ENCODE peak calls at places on chromosomes 1 and 21, in four cellular contexts. N, F, O and H are unnamed samples. For H3K36me3, the result is how much of the 10 kb centered on the place peaks cover.

GRCh38 chr21:40284481-40284880 is 417.2 kb downstream of the PCP4 start:
- DNase-seq in N (no peak), F (no peak), O (no peak), H (no peak)

GRCh38 chr1:160862151-160863061 is at the start of gene CD244:
- DNase-seq in N (no peak), F (no peak), O (peak), H (no peak)

GRCh38 chr1:229862017-229862774 is 204.8 kb upstream of the GALNT2 start:
- DNase-seq in N (no peak), F (no peak), O (no peak), H (peak)

GRCh38 chr1:94872771-94873495 is 52.8 kb downstream of the SLC44A3 start:
- DNase-seq in N (no peak), F (no peak), O (no peak), H (no peak)

GRCh38 chr1:38005195-38006007 is at the start of gene FHL3:
- DNase-seq in N (peak), F (peak), O (no peak), H (peak)

GRCh38 chr21:41371698-41372030 is 9.8 kb downstream of the MX2 start:
- DNase-seq in N (no peak), F (no peak), O (no peak), H (no peak)

GRCh38 chr1:223129229-223129851 is 13.7 kb downstream of the TLR5 start:
- DNase-seq in N (peak), F (peak), O (no peak), H (peak)

GRCh38 chr1:164723296-164723731 is 164.3 kb downstream of the PBX1 start:
- DNase-seq in N (no peak), F (no peak), O (no peak), H (no peak)

GRCh38 chr1:222926566-222926965 is 111.7 kb downstream of the DISP1 start:
- DNase-seq in N (no peak), F (no peak), O (no peak), H (no peak)

GRCh38 chr1:116311756-116312691 is 61.0 kb upstream of the ATP1A1 start:
- DNase-seq in N (peak), F (no peak), O (no peak), H (no peak)

GRCh38 chr21:34524671-34525601 is 12.9 kb upstream of the KCNE1 start:
- DNase-seq in N (no peak), F (no peak), O (no peak), H (no peak)

GRCh38 chr1:10692401-10693021 is 103.9 kb downstream of the CASZ1 start:
- DNase-seq in N (peak), F (peak), O (no peak), H (no peak)

GRCh38 chr1:14260480-14260879 is 338.0 kb upstream of the KAZN start:
- DNase-seq in N (no peak), F (no peak), O (no peak), H (no peak)

GRCh38 chr1:17244826-17245740 is 3.8 kb upstream of the PADI3 start:
- DNase-seq in N (no peak), F (no peak), O (no peak), H (no peak)

GRCh38 chr1:184822267-184822666 is 67.6 kb upstream of the EDEM3 start:
- DNase-seq in N (no peak), F (no peak), O (no peak), H (no peak)

GRCh38 chr1:207698822-207699483 is 52.9 kb upstream of the CD46 start:
- DNase-seq in N (peak), F (peak), O (no peak), H (peak)

GRCh38 chr1:185139231-185139630 is 17.5 kb downstream of the TRMT1L start:
- DNase-seq in N (no peak), F (no peak), O (no peak), H (no peak)

GRCh38 chr1:54360165-54361005 is 45.8 kb downstream of the SSBP3 start:
- DNase-seq in N (no peak), F (no peak), O (no peak), H (no peak)

GRCh38 chr1:229842302-229843255 is 216.5 kb downstream of the URB2 start:
- DNase-seq in N (no peak), F (no peak), O (no peak), H (no peak)

GRCh38 chr1:197092491-197093023 is 25.5 kb upstream of the F13B start:
- DNase-seq in N (no peak), F (no peak), O (no peak), H (no peak)

GRCh38 chr1:101238041-101238515 is 1.3 kb downstream of the S1PR1 start:
- DNase-seq in N (no peak), F (no peak), O (no peak), H (no peak)

GRCh38 chr1:243729956-243730355 is 120.1 kb downstream of the AKT3 start:
- DNase-seq in N (no peak), F (no peak), O (no peak), H (no peak)

GRCh38 chr21:45529785-45530422 is 12.3 kb downstream of the SLC19A1 start:
- DNase-seq in N (no peak), F (no peak), O (no peak), H (peak)

GRCh38 chr1:225812488-225813249 is 2.7 kb downstream of the EPHX1 start:
- DNase-seq in N (no peak), F (no peak), O (no peak), H (no peak)

GRCh38 chr1:89708727-89709375 is 75.9 kb downstream of the LRRC8C start:
- DNase-seq in N (no peak), F (no peak), O (no peak), H (no peak)

GRCh38 chr1:19395678-19396192 is 83.6 kb downstream of the SLC66A1 start:
- DNase-seq in N (no peak), F (no peak), O (no peak), H (no peak)

GRCh38 chr1:246583448-246584185 is 17.4 kb downstream of the CNST start:
- DNase-seq in N (peak), F (peak), O (no peak), H (no peak)

GRCh38 chr21:32807717-32808380 is 36.3 kb upstream of the PAXBP1 start:
- DNase-seq in N (no peak), F (no peak), O (no peak), H (no peak)

GRCh38 chr1:115062542-115063004 is 26.7 kb downstream of the TSPAN2 start:
- DNase-seq in N (no peak), F (no peak), O (peak), H (no peak)

GRCh38 chr1:12600880-12601633 is 17.0 kb downstream of the DHRS3 start:
- DNase-seq in N (peak), F (peak), O (no peak), H (peak)

GRCh38 chr1:233269656-233270055 is 25.9 kb downstream of the PCNX2 start:
- DNase-seq in N (no peak), F (no peak), O (no peak), H (no peak)

DNA sequence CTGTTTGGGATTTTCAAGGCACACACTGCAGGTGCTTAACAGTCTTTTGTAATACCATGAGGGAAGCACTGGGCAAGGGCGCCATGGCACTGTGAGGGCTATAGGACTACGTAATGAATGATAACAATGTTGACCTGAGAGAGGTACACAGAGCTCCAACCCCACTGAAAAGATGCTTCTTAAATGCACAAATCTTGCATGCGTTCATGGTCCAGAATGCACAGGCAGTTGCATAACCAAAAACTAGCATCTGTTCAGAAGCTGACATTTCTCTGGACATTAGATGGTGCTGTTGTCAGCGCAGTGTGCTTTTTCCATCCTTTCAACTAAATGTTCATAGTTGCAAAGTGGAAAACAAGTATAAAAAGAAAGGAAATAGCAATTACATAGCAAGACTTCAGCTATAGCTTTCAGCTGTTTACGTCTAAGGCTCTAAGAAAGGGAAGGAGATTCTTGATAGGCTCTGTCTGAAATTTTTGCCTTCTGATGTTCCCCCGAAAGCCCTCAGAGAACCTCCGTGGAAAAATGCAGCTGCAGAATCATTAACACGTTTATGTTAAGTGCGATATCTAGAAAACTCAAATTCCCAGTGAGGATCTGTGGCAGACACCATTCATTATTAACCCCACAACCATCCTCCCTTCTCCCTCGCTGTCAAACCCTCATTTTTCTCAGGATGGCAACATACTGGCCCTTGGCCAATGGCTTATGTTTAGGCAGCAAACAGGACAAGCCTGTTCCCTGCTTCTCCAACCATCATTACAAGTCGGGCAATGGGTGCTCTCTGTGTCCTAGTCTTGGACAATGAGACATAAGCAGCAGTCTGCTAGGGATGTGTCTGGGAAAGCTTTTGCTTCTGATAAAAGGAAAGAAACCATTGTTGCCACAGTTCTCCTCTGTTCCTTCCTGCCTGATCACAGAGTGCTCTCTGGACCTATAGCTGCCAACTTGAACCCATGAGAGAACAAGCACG is 8.2 kb upstream of the TARBP1 start:
- DNase-seq in N (peak), F (peak), O (no peak), H (no peak)
- TF ChIP-seq HDAC2 in N (peak), F (no peak), O (no peak), H (no peak)

GRCh38 chr1:43573066-43573799 is 42.5 kb downstream of the PTPRF start:
- DNase-seq in N (no peak), F (no peak), O (no peak), H (no peak)
- H3K36me3 ChIP-seq in N (half or more), F (under half), O (under half), H (under half)

DNA sequence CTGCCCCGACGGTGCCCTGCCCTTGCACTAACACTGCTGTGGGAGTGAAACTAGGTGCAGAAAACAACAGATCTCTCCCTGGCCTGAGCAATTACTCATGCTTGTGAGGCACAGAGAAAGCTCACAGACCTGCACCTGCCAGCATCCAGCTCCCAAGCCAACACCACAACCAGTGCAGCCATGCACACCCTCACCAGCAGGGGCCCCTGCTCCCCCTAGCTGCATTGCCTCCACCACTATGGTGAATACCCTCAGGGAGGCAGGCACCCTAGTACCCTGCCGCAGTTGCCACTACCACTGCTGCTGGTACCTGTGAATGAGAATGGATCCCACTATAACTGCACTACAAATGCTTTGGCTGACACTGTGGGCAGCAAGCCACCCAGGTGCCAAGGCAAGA is 7.1 kb upstream of the DIRAS3 start:
- DNase-seq in N (no peak), F (no peak), O (no peak), H (no peak)
- TF ChIP-seq ATF3 in N (no peak), F (no peak), O (no peak), H (no peak)

GRCh38 chr1:107788189-107788588 is 176.8 kb downstream of the VAV3 start:
- DNase-seq in N (no peak), F (no peak), O (no peak), H (no peak)

GRCh38 chr1:107785506-107786213 is 179.3 kb downstream of the VAV3 start:
- DNase-seq in N (no peak), F (no peak), O (no peak), H (no peak)

GRCh38 chr1:107789817-107790609 is 175.0 kb downstream of the VAV3 start:
- DNase-seq in N (no peak), F (no peak), O (no peak), H (no peak)

GRCh38 chr1:107786214-107786842 is 178.7 kb downstream of the VAV3 start:
- DNase-seq in N (no peak), F (no peak), O (no peak), H (no peak)

GRCh38 chr1:107787299-107787698 is 177.7 kb downstream of the VAV3 start:
- DNase-seq in N (no peak), F (peak), O (no peak), H (no peak)
- TF ChIP-seq HDAC2 in N (no peak), F (no peak), O (no peak), H (no peak)

GRCh38 chr1:32187850-32188249 is 8.4 kb downstream of the TXLNA start:
- DNase-seq in N (no peak), F (no peak), O (no peak), H (no peak)

GRCh38 chr1:32182060-32182459 is 2.6 kb downstream of the TXLNA start:
- DNase-seq in N (no peak), F (no peak), O (no peak), H (no peak)

GRCh38 chr1:32186077-32186476 is 6.6 kb downstream of the TXLNA start:
- DNase-seq in N (no peak), F (no peak), O (no peak), H (no peak)

GRCh38 chr1:32184639-32185038 is 5.2 kb downstream of the TXLNA start:
- DNase-seq in N (no peak), F (no peak), O (no peak), H (no peak)

GRCh38 chr1:32186491-32186890 is 7.0 kb downstream of the TXLNA start:
- DNase-seq in N (no peak), F (no peak), O (no peak), H (no peak)
- H3K36me3 ChIP-seq in N (half or more), F (half or more), O (under half), H (half or more)

GRCh38 chr1:156626079-156626438 is 6.8 kb downstream of the HAPLN2 start:
- DNase-seq in N (no peak), F (no peak), O (no peak), H (no peak)

GRCh38 chr1:156623946-156624813 is 5.0 kb downstream of the HAPLN2 start:
- DNase-seq in N (no peak), F (peak), O (no peak), H (no peak)

GRCh38 chr1:156624814-156625435 is 5.7 kb downstream of the HAPLN2 start:
- DNase-seq in N (no peak), F (peak), O (no peak), H (no peak)

GRCh38 chr1:156627313-156627880 is 8.2 kb downstream of the HAPLN2 start:
- DNase-seq in N (peak), F (peak), O (no peak), H (no peak)

DNA sequence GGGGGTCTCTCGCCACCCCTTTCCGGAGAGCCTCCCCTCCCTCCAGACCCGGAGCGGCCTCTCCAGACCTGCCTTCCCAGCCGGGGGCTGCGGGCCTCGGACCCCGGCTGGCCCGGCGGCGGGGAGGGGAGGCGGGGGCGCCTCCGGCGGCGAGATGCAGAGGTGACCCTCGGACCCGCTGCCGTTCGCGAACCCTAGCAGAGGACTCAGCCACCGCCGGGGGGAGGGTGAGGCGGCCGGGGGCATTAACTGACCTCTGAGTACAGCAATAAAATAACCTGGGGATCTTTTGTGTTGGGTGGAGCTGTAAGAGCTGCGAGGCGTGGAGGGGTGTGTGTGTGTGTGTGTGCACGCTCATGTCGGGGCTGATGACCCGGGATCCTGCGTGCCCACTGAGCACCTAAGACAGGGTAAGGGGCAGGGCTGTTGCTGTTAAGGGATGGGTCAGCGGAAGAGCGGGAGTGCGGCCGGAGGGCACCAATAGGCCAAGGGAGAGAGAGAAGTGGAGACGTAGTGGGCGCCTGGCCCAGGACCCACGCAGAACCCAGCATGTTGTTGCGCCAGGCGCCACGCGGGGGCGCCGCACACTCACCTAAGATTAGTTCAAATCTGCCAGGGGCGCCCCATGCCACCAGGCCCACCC is 6.3 kb downstream of the HAPLN2 start:
- DNase-seq in N (no peak), F (peak), O (no peak), H (peak)
- TF ChIP-seq ATF3 in N (no peak), F (no peak), O (no peak), H (no peak)

GRCh38 chr1:78687315-78687714 is 37.7 kb downstream of the IFI44 start:
- DNase-seq in N (no peak), F (no peak), O (no peak), H (no peak)

GRCh38 chr1:78687914-78688313 is 38.3 kb downstream of the IFI44 start:
- DNase-seq in N (no peak), F (no peak), O (no peak), H (no peak)

GRCh38 chr1:78690516-78690915 is 40.9 kb downstream of the IFI44 start:
- DNase-seq in N (no peak), F (no peak), O (no peak), H (no peak)

GRCh38 chr1:78688701-78689100 is 39.1 kb downstream of the IFI44 start:
- DNase-seq in N (no peak), F (no peak), O (no peak), H (no peak)

GRCh38 chr1:78691995-78692747 is 42.5 kb downstream of the IFI44 start:
- DNase-seq in N (no peak), F (no peak), O (no peak), H (no peak)
- TF ChIP-seq HDAC2 in N (no peak), F (no peak), O (no peak), H (no peak)

DNA sequence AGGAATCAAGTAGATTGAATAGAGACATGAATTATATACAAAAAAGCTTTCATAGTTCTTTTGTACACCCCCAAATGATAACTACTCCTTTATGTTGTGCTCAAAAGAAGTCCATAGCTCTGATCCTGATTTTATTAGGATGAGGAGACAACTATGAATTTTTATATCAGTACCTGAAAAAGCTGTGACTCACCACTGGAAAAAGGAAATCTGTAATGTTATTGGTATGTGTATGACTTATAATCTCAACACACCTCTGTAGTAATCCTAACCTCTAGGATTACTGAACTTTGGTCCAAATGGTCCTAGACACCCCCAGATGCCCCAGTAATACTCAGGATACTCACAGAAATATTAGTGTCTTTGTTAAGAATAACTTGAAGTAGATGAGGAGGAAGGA is 10.2 kb downstream of the PRKAB2 start:
- DNase-seq in N (no peak), F (no peak), O (no peak), H (no peak)
- H3K36me3 ChIP-seq in N (half or more), F (half or more), O (under half), H (under half)